ENCODE peak calls at places on chromosomes 13 and 19, in nine cellular contexts. G, D, Y, M, Z, J, V, S and W are unnamed samples.

GRCh38 chr19:47729799-47730520 is 15.4 kb upstream of the NOP53 start:
- DNase-seq in G (peak; percentile 73), D (no peak), Y (peak; percentile 75), M (peak; percentile 84), Z (no peak), J (no peak), V (no peak), S (peak; percentile 86), W (no peak)

GRCh38 chr19:51422053-51422448 is 4.6 kb upstream of the SIGLEC10 start:
- DNase-seq in G (peak; percentile 96), D (peak; percentile 81), Y (peak; percentile 77), M (peak; percentile 79), Z (peak; percentile 72), J (peak; percentile 95), V (no peak), S (peak; percentile 82), W (peak; percentile 83)

GRCh38 chr13:109844396-109844795 is 58.0 kb upstream of the IRS2 start:
- DNase-seq in G (no peak), D (peak; percentile 32), Y (no peak), M (no peak), Z (no peak), J (peak; percentile 15), V (no peak), S (no peak), W (no peak)

GRCh38 chr19:18735324-18735723 is 51.8 kb downstream of the CRTC1 start:
- DNase-seq in G (no peak), D (no peak), Y (no peak), M (no peak), Z (no peak), J (no peak), V (no peak), S (no peak), W (no peak)

GRCh38 chr19:34260771-34261173 is 6.4 kb downstream of the GARRE1 start:
- DNase-seq in G (no peak), D (no peak), Y (no peak), M (no peak), Z (peak; percentile 39), J (peak; percentile 65), V (no peak), S (no peak), W (no peak)

GRCh38 chr19:16888629-16889371 is at the start of gene F2RL3:
- DNase-seq in G (peak; percentile 60), D (peak; percentile 20), Y (no peak), M (peak; percentile 75), Z (peak; percentile 59), J (peak; percentile 54), V (no peak), S (peak; percentile 77), W (no peak)

GRCh38 chr13:58452123-58452623 is 820.6 kb downstream of the PCDH17 start:
- DNase-seq in G (no peak), D (no peak), Y (no peak), M (no peak), Z (no peak), J (no peak), V (no peak), S (no peak), W (no peak)

GRCh38 chr13:44690376-44690775 is 114.2 kb upstream of the TSC22D1 start:
- DNase-seq in G (no peak), D (no peak), Y (no peak), M (no peak), Z (no peak), J (no peak), V (no peak), S (no peak), W (no peak)

GRCh38 chr13:103145476-103145875 is 79.3 kb upstream of the SLC10A2 start:
- DNase-seq in G (no peak), D (no peak), Y (no peak), M (no peak), Z (no peak), J (no peak), V (no peak), S (no peak), W (no peak)

GRCh38 chr13:20609145-20609544 is 42.2 kb downstream of the IFT88 start:
- DNase-seq in G (no peak), D (peak; percentile 30), Y (no peak), M (no peak), Z (peak; percentile 81), J (no peak), V (no peak), S (no peak), W (no peak)

GRCh38 chr13:73939071-73939380 is 195.2 kb downstream of the KLF12 start:
- DNase-seq in G (no peak), D (no peak), Y (no peak), M (no peak), Z (no peak), J (no peak), V (no peak), S (no peak), W (no peak)

GRCh38 chr19:55492362-55492944 is 4.2 kb downstream of the SSC5D start:
- DNase-seq in G (no peak), D (peak; percentile 31), Y (no peak), M (no peak), Z (no peak), J (no peak), V (no peak), S (no peak), W (no peak)

GRCh38 chr13:44108345-44108858 is 228.7 kb downstream of the LACC1 start:
- DNase-seq in G (no peak), D (no peak), Y (no peak), M (peak; percentile 59), Z (no peak), J (no peak), V (no peak), S (no peak), W (no peak)

GRCh38 chr19:46040952-46041500 is at the start of gene IGFL4:
- DNase-seq in G (no peak), D (peak; percentile 46), Y (no peak), M (peak; percentile 46), Z (peak; percentile 8), J (no peak), V (no peak), S (no peak), W (no peak)

GRCh38 chr13:105804561-105805190 is 730.8 kb downstream of the EFNB2 start:
- DNase-seq in G (no peak), D (peak; percentile 56), Y (no peak), M (no peak), Z (peak; percentile 13), J (no peak), V (peak; percentile 25), S (no peak), W (no peak)

GRCh38 chr13:92804346-92804745 is 422.3 kb upstream of the GPC6 start:
- DNase-seq in G (no peak), D (no peak), Y (no peak), M (no peak), Z (no peak), J (peak; percentile 34), V (no peak), S (no peak), W (no peak)

GRCh38 chr13:106532111-106532929 is 3.1 kb downstream of the EFNB2 start:
- DNase-seq in G (no peak), D (peak; percentile 46), Y (peak; percentile 18), M (peak; percentile 12), Z (peak; percentile 57), J (no peak), V (peak; percentile 59), S (peak; percentile 39), W (no peak)

GRCh38 chr19:15015946-15016542 is 33.2 kb upstream of the CASP14 start:
- DNase-seq in G (peak; percentile 36), D (peak; percentile 36), Y (peak; percentile 14), M (peak; percentile 10), Z (peak; percentile 26), J (peak; percentile 27), V (no peak), S (no peak), W (no peak)

GRCh38 chr13:27704681-27705080 is 83.0 kb downstream of the POLR1D start:
- DNase-seq in G (no peak), D (no peak), Y (no peak), M (no peak), Z (peak; percentile 17), J (no peak), V (no peak), S (no peak), W (no peak)

GRCh38 chr19:7534531-7534980 is 961 bp upstream of the PNPLA6 start:
- DNase-seq in G (no peak), D (peak; percentile 87), Y (peak; percentile 77), M (peak; percentile 67), Z (peak; percentile 97), J (peak; percentile 92), V (peak; percentile 67), S (peak; percentile 71), W (peak; percentile 30)

GRCh38 chr19:1648156-1648925 is 4.1 kb downstream of the TCF3 start:
- DNase-seq in G (no peak), D (no peak), Y (no peak), M (no peak), Z (no peak), J (no peak), V (no peak), S (no peak), W (no peak)

GRCh38 chr13:109672545-109672944 is 113.8 kb downstream of the IRS2 start:
- DNase-seq in G (no peak), D (no peak), Y (no peak), M (no peak), Z (peak; percentile 78), J (no peak), V (no peak), S (no peak), W (no peak)

GRCh38 chr13:39536274-39536673 is 66.7 kb downstream of the LHFPL6 start:
- DNase-seq in G (no peak), D (no peak), Y (no peak), M (no peak), Z (no peak), J (no peak), V (no peak), S (no peak), W (no peak)

GRCh38 chr19:29880498-29881081 is 61.4 kb upstream of the URI1 start:
- DNase-seq in G (no peak), D (no peak), Y (no peak), M (no peak), Z (no peak), J (no peak), V (no peak), S (no peak), W (no peak)

GRCh38 chr13:31351376-31351775 is 151.6 kb downstream of the B3GLCT start:
- DNase-seq in G (no peak), D (no peak), Y (no peak), M (no peak), Z (no peak), J (no peak), V (no peak), S (no peak), W (no peak)